ENCODE peak calls at places on chromosome 2, in seven cellular contexts. D is colonic mucosa, J is SK-N-SH, E is upper lobe of right lung, O is adrenal gland, Z is stomach, P is thyroid gland. V is an unnamed sample.
A peak's percentile ranks its signal among the peaks of the same experiment; 100 is the strongest.

GRCh38 chr2:42906557-42907380 is 114.4 kb upstream of the HAAO start:
- DNase-seq in D (peak; percentile 51), J (peak; percentile 85), E (no peak), O (no peak), Z (peak; percentile 65), P (peak; percentile 49), V (peak; percentile 65)

GRCh38 chr2:174575124-174575776 is 22.4 kb downstream of the WIPF1 start:
- DNase-seq in D (no peak), J (no peak), E (no peak), O (no peak), Z (no peak), P (no peak), V (no peak)

GRCh38 chr2:88692187-88692586 is 714 bp downstream of the RPIA start:
- DNase-seq in D (peak; percentile 47), J (peak; percentile 33), E (peak; percentile 72), O (peak; percentile 33), Z (peak; percentile 40), P (peak; percentile 32), V (no peak)

GRCh38 chr2:158142165-158142564 is 40.5 kb downstream of the UPP2 start:
- DNase-seq in D (no peak), J (no peak), E (no peak), O (no peak), Z (no peak), P (no peak), V (no peak)

GRCh38 chr2:168348076-168348475 is 100.7 kb upstream of the STK39 start:
- DNase-seq in D (peak; percentile 46), J (peak; percentile 40), E (no peak), O (peak; percentile 37), Z (peak; percentile 41), P (peak; percentile 31), V (no peak)

GRCh38 chr2:46814160-46814559 is 101.4 kb downstream of the MCFD2 start:
- DNase-seq in D (peak; percentile 52), J (peak; percentile 5), E (no peak), O (peak; percentile 62), Z (no peak), P (peak; percentile 52), V (peak; percentile 88)

GRCh38 chr2:23096905-23097602 is 287.9 kb upstream of the KLHL29 start:
- DNase-seq in D (no peak), J (no peak), E (no peak), O (no peak), Z (no peak), P (no peak), V (no peak)

GRCh38 chr2:159411460-159411859 is 125.0 kb upstream of the WDSUB1 start:
- DNase-seq in D (no peak), J (no peak), E (no peak), O (no peak), Z (no peak), P (no peak), V (no peak)

GRCh38 chr2:28583899-28584553 is 88.2 kb downstream of the PLB1 start:
- DNase-seq in D (peak; percentile 50), J (no peak), E (peak; percentile 62), O (peak; percentile 89), Z (peak; percentile 50), P (no peak), V (peak; percentile 88)

GRCh38 chr2:126717928-126718327 is 62.0 kb downstream of the GYPC start:
- DNase-seq in D (no peak), J (no peak), E (no peak), O (no peak), Z (no peak), P (no peak), V (no peak)

GRCh38 chr2:169363027-169363569 is 764 bp upstream of the LRP2 start:
- DNase-seq in D (no peak), J (peak; percentile 32), E (no peak), O (no peak), Z (no peak), P (no peak), V (no peak)

GRCh38 chr2:104415284-104415683 is 438.6 kb upstream of the POU3F3 start:
- DNase-seq in D (no peak), J (no peak), E (no peak), O (no peak), Z (no peak), P (no peak), V (no peak)

GRCh38 chr2:183696028-183696427 is 571.8 kb downstream of the NUP35 start:
- DNase-seq in D (no peak), J (no peak), E (no peak), O (no peak), Z (no peak), P (no peak), V (no peak)

GRCh38 chr2:72147303-72147970 is at the start of gene CYP26B1:
- DNase-seq in D (no peak), J (peak; percentile 66), E (peak; percentile 64), O (peak; percentile 31), Z (peak; percentile 26), P (peak; percentile 46), V (peak; percentile 70)

GRCh38 chr2:240350696-240351087 is 84.8 kb upstream of the GPC1 start:
- DNase-seq in D (no peak), J (peak; percentile 47), E (no peak), O (no peak), Z (no peak), P (no peak), V (no peak)

GRCh38 chr2:17375262-17375661 is 143.0 kb downstream of the RAD51AP2 start:
- DNase-seq in D (no peak), J (no peak), E (no peak), O (no peak), Z (no peak), P (no peak), V (no peak)

GRCh38 chr2:185618630-185619029 is 120.0 kb upstream of the FSIP2 start:
- DNase-seq in D (no peak), J (no peak), E (no peak), O (no peak), Z (no peak), P (no peak), V (no peak)

GRCh38 chr2:33272001-33272400 is 204.4 kb upstream of the RASGRP3 start:
- DNase-seq in D (no peak), J (no peak), E (no peak), O (no peak), Z (no peak), P (no peak), V (no peak)

GRCh38 chr2:158998486-158999248 is 30.2 kb downstream of the TANC1 start:
- DNase-seq in D (no peak), J (no peak), E (no peak), O (peak; percentile 69), Z (no peak), P (no peak), V (no peak)

GRCh38 chr2:64620661-64621060 is 33.1 kb downstream of the SERTAD2 start:
- DNase-seq in D (no peak), J (no peak), E (no peak), O (no peak), Z (no peak), P (no peak), V (no peak)

GRCh38 chr2:73291093-73291460 is 2.3 kb downstream of the EGR4 start:
- DNase-seq in D (peak; percentile 60), J (peak; percentile 33), E (peak; percentile 73), O (peak; percentile 55), Z (no peak), P (peak; percentile 36), V (peak; percentile 40)

GRCh38 chr2:157933549-157933948 is 57.4 kb upstream of the ACVR1 start:
- DNase-seq in D (no peak), J (no peak), E (no peak), O (no peak), Z (no peak), P (no peak), V (no peak)

DNA sequence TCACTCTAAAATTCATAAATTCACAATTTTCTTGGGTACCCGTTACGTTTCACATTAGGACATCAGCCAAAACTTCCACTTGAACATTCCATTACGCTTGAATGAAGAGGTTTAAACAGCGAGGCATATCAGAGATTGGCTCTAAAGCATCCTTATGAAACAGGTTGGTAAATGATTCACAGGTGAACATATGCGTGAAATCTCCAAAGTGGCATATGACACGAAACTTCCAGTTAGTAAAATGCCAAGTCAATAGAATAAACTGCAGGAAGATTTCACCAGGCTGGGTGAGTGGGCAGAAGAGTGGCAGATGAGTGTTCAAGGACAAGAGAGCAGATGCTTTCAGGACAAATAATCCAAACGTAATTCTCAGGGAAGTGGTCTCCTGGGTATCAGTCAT is 33.9 kb upstream of the GLS start:
- DNase-seq in D (no peak), J (no peak), E (no peak), O (no peak), Z (no peak), P (no peak), V (no peak)
- H3K4me1 ChIP-seq in D (no peaks in the 10 kb centered on the region), J (peaks cover 38% of the 10 kb centered on the region), E (peaks cover 4% of the 10 kb centered on the region), O (peaks cover 64% of the 10 kb centered on the region), Z (peaks cover 11% of the 10 kb centered on the region), P (peaks cover 7% of the 10 kb centered on the region), V (peaks cover 13% of the 10 kb centered on the region)

DNA sequence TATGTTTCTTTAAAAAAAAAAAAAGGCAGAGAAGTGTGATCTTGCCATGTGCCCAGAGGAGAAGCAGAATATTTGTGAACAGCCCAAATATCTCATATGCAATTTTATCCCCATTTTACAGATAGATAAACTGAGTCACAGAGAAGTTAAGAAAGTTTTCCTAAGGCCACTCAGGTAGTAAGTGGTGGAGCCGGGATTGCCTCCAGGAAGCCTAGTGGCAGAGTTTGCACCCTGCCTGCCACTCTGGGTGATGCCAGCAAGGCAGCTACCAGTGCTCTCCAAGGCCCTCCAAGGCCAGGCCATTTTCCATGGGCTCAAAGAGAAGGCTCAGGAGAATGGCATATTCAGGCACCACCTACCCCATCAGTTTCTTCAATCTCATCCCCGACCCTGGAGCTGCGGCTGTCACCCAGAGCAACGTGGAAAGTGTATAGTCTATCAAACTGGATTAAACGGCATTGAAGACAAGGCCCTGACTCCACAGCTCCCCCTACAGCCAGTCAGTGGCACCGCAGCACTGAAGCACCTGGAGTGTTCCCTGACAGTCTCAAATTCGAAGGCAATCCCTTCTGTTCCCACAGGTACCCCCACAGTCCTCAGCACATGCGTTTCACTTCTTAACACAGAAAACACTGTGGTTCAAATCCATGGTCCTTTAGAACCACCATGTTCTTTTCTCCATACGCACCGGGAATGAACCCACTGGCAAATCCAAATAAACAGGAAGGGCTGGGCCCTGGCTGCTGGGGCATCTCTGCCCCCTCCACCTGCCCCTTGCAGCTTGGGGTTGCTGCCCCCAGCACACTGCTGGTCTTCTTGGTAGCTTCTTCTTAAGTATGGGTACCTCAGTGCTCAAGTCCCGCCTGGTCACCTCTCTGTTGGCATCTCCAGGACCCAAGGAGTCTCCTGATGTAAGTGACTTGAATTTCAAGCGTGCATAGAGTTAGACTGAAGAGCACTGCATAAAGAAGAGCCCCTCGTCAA is 175.3 kb downstream of the INHBB start:
- DNase-seq in D (peak; percentile 47), J (peak; percentile 65), E (no peak), O (peak; percentile 70), Z (peak; percentile 67), P (peak; percentile 52), V (no peak)
- TF ChIP-seq CTCF in D (peak; percentile 72), J (peak; percentile 73), E (peak; percentile 78), O (peak; percentile 69), Z (no peak), P (peak; percentile 71), V (peak; percentile 75)

GRCh38 chr2:199470672-199471442 is 13.1 kb upstream of the SATB2 start:
- DNase-seq in D (peak; percentile 61), J (no peak), E (no peak), O (no peak), Z (no peak), P (no peak), V (no peak)
- H3K4me3 ChIP-seq in D (peak overlapping the region; percentile 43), J (peak overlapping the region; percentile 39), E (no peak overlapping the region), O (peak overlapping the region; percentile 40), Z (peak overlapping the region; percentile 11), P (no peak overlapping the region), V (no peak overlapping the region)

DNA sequence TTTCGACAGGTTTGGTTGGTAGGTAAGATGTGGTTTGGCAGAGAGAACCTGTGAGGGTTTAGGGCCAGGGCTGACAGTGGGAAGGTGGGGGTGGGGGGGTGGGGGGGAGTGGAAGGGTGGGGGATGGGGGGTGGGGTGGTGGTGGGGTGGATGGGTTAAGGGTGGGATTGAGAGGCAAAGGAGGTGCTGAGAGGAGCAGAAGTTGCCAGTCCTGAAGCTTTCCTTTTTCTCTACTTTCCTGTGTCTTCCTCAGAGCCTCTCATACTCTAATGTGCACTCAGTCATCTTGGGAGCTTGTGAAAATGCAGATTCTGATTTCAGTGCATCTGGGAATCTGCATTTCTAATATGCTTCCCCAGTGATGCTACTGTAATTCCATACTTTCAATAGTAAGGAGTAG is 21.0 kb downstream of the MAP4K4 start:
- DNase-seq in D (no peak), J (no peak), E (no peak), O (no peak), Z (no peak), P (no peak), V (no peak)
- H3K4me1 ChIP-seq in D (no peaks in the 10 kb centered on the region), J (peaks cover 38% of the 10 kb centered on the region), E (peaks cover 22% of the 10 kb centered on the region), O (no peaks in the 10 kb centered on the region), Z (peaks cover 90% of the 10 kb centered on the region), P (peaks cover 9% of the 10 kb centered on the region), V (peaks cover 71% of the 10 kb centered on the region)

V was measured in heart left ventricle.